ENCODE peak calls at places on chromosomes 11 and 22, in ten cellular contexts. E, N, J, I, O, M, Y, Q, W and G are unnamed samples.

GRCh38 chr22:47059076-47059475 is 296.6 kb downstream of the TBC1D22A start:
- DNase-seq in E (no peak), N (no peak), J (no peak), I (no peak), O (no peak), M (no peak), Y (no peak), Q (no peak), W (no peak), G (peak; percentile 11)

GRCh38 chr11:3134651-3135490 is 30.2 kb downstream of the OSBPL5 start:
- DNase-seq in E (no peak), N (no peak), J (no peak), I (no peak), O (no peak), M (no peak), Y (no peak), Q (no peak), W (no peak), G (no peak)

GRCh38 chr11:102780491-102780918 is at the start of gene MMP10:
- DNase-seq in E (no peak), N (peak; percentile 86), J (peak; percentile 55), I (no peak), O (peak; percentile 76), M (no peak), Y (peak; percentile 21), Q (peak; percentile 92), W (peak; percentile 62), G (no peak)

GRCh38 chr11:71171024-71171423 is 81.4 kb downstream of the SHANK2 start:
- DNase-seq in E (no peak), N (no peak), J (no peak), I (no peak), O (no peak), M (no peak), Y (no peak), Q (no peak), W (no peak), G (no peak)

GRCh38 chr22:43827926-43828710 is 16.0 kb upstream of the EFCAB6 start:
- DNase-seq in E (no peak), N (no peak), J (no peak), I (no peak), O (no peak), M (no peak), Y (no peak), Q (no peak), W (peak; percentile 25), G (no peak)

GRCh38 chr11:67031791-67032561 is 9.0 kb downstream of the SYT12 start:
- DNase-seq in E (no peak), N (no peak), J (peak; percentile 36), I (no peak), O (no peak), M (no peak), Y (no peak), Q (peak; percentile 61), W (peak; percentile 52), G (no peak)

GRCh38 chr11:106088896-106089295 is 11.4 kb downstream of the AASDHPPT start:
- DNase-seq in E (no peak), N (no peak), J (no peak), I (no peak), O (no peak), M (no peak), Y (no peak), Q (peak; percentile 26), W (no peak), G (no peak)

GRCh38 chr22:24128631-24129601 is 52.4 kb upstream of the SUSD2 start:
- DNase-seq in E (no peak), N (no peak), J (no peak), I (no peak), O (no peak), M (no peak), Y (no peak), Q (no peak), W (no peak), G (no peak)

GRCh38 chr22:30572840-30573593 is 1.4 kb downstream of the GAL3ST1 start:
- DNase-seq in E (no peak), N (no peak), J (no peak), I (no peak), O (no peak), M (no peak), Y (peak; percentile 44), Q (no peak), W (no peak), G (no peak)

GRCh38 chr11:32297629-32298028 is 137.7 kb downstream of the WT1 start:
- DNase-seq in E (peak; percentile 38), N (peak; percentile 14), J (peak; percentile 79), I (no peak), O (peak; percentile 4), M (peak; percentile 49), Y (no peak), Q (peak; percentile 72), W (no peak), G (peak; percentile 34)

DNA sequence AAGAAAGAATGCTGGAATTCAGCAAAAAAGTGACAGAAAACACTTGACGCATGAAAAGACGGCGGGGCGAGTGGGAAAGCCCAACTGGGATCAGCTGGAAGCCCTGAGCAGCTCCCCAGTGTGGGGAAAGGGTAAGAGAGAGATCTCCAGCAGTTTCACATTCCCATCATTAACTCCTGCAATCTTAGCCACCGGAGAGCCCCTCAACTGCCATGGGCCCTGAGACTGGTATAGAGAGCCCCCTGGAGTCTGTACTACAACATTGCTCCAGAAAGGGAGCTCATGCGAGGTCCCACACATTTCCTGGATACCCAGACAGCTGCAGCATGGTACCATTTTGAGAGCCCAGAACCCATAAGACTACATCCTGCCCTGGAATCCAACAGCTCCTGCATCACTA is 31.1 kb downstream of the MRGPRX4 start:
- DNase-seq in E (peak; percentile 69), N (peak; percentile 89), J (peak; percentile 22), I (no peak), O (peak; percentile 80), M (no peak), Y (peak; percentile 31), Q (peak; percentile 12), W (peak; percentile 80), G (no peak)
- TF ChIP-seq CTCF in E (peak; percentile 44), N (peak; percentile 83), J (peak; percentile 55), I (peak; percentile 56), O (peak; percentile 70), M (peak; percentile 36), Y (peak; percentile 66), Q (peak; percentile 53), W (peak; percentile 76), G (peak; percentile 61)

DNA sequence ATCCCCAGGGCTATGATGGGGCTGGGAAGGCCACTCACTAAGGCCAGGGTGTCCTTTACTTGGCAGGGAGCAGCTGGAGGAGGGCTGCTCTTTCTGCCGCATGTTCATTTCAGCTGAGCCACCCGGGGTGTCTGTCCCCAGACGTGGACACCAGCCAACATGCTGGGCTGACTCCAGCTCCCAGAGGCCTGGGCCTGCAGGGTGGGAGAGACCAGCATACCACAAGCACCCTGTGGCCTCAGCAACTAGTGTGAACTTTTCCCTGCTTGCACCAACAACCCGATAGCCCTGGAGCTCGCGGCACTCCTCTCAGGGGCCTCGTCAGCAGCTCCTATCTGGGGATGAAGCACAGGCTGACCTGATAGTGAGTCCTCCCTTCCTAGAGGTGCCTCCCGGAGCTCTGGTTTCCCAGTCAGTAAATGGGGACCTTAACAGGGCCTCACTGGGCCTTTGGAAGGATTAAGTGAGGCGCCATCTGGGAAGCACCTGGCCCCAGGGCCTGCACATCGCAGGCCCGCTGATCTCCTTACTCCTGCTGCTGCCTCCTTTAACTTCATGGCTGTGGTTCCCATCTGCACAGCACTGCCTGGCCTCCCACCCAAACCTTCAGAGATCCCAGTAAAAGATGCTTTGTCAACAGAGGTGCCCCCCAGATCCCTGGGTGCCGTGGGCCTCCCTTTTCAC is 83.4 kb downstream of the GALNT18 start:
- DNase-seq in E (peak; percentile 77), N (no peak), J (no peak), I (no peak), O (no peak), M (no peak), Y (no peak), Q (no peak), W (no peak), G (no peak)
- H3K79me2 ChIP-seq in E (no peaks in the 10 kb centered on the region), N (no peaks in the 10 kb centered on the region), J (no peaks in the 10 kb centered on the region), I (peaks cover 5% of the 10 kb centered on the region), O (no peaks in the 10 kb centered on the region), M (no peaks in the 10 kb centered on the region), Y (no peaks in the 10 kb centered on the region), Q (peaks cover 11% of the 10 kb centered on the region), W (no peaks in the 10 kb centered on the region), G (no peaks in the 10 kb centered on the region)

GRCh38 chr22:28953399-28953798 is 70.0 kb downstream of the ZNRF3 start:
- DNase-seq in E (no peak), N (no peak), J (no peak), I (no peak), O (no peak), M (no peak), Y (peak; percentile 49), Q (no peak), W (no peak), G (no peak)

GRCh38 chr22:28951969-28952521 is 68.7 kb downstream of the ZNRF3 start:
- DNase-seq in E (no peak), N (peak; percentile 61), J (peak; percentile 46), I (no peak), O (peak; percentile 59), M (no peak), Y (peak; percentile 65), Q (no peak), W (no peak), G (no peak)

GRCh38 chr22:28955817-28956216 is 72.4 kb downstream of the ZNRF3 start:
- DNase-seq in E (no peak), N (no peak), J (peak; percentile 22), I (peak; percentile 60), O (no peak), M (peak; percentile 96), Y (no peak), Q (no peak), W (no peak), G (peak; percentile 65)

GRCh38 chr22:28952857-28953256 is 69.5 kb downstream of the ZNRF3 start:
- DNase-seq in E (no peak), N (no peak), J (peak; percentile 44), I (no peak), O (no peak), M (no peak), Y (no peak), Q (peak; percentile 2), W (no peak), G (no peak)

GRCh38 chr22:28953976-28954880 is 70.9 kb downstream of the ZNRF3 start:
- DNase-seq in E (no peak), N (no peak), J (no peak), I (no peak), O (no peak), M (no peak), Y (no peak), Q (no peak), W (no peak), G (no peak)
- H3K4me1 ChIP-seq in E (no peaks in the 10 kb centered on the region), N (peaks cover 32% of the 10 kb centered on the region), J (peaks cover 3% of the 10 kb centered on the region), I (peaks cover 17% of the 10 kb centered on the region), O (peaks cover 27% of the 10 kb centered on the region), M (peaks cover 21% of the 10 kb centered on the region), Y (peaks cover 100% of the 10 kb centered on the region), Q (no peaks in the 10 kb centered on the region), W (peaks cover 4% of the 10 kb centered on the region), G (peaks cover 21% of the 10 kb centered on the region)

DNA sequence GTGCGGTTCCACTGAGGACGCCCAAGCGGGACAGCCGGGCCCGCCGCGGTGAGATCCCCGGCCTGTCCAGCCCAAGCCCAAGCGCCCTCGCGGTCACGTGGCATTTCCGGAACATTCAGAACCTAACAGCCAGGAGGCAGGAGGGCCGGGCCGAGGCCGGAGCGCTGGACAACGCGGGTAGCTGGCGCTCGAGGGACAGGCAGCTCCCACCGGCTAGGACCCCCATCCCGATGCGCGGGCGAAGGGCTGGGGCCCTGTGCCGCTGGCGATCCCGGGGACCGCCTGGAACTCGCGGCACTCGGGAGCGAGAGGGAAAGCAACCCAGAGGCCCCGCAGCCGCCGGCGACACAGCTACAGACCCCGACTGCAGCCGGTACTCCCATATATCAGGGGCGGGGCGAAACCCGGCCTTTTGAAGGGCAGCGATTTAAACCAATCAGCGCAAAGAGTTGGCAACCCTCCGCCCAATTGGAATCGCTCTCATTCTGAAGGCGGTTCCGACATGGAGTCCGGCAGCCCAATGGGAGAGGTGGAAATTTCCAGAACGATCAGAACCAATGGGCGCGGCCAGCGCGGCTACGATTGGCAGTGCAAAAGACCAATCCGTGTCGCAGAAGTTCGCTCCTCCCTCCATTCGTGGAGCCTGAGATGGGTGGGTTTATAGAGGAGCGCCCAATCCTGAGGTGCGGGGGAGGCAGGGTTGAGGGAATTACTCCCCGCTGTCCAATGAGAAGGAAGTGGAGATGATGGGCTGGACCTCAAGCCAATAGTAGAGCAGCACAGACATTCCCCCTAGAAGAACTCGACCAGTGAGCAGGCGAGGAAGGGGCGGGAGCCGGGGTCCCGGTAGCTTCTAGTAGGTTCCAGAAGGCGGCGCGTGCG is at the start of gene STIP1:
- DNase-seq in E (peak; percentile 96), N (peak; percentile 100), J (peak; percentile 100), I (peak; percentile 100), O (peak; percentile 100), M (peak; percentile 100), Y (peak; percentile 100), Q (peak; percentile 100), W (peak; percentile 100), G (peak; percentile 100)
- TF ChIP-seq CTCF in E (peak; percentile 34), N (peak; percentile 33), J (peak; percentile 54), I (peak; percentile 40), O (peak; percentile 51), M (peak; percentile 38), Y (peak; percentile 60), Q (no peak), W (peak; percentile 37), G (no peak)